ENCODE peak calls at places on chromosomes 7 and 10, in ten cellular contexts. U, G, Y, N, M, W, X, S, T and D are unnamed samples.

GRCh38 chr10:118256209-118256608 is 85.9 kb downstream of the FAM204A start:
- DNase-seq in U (no peak), G (no peak), Y (no peak), N (no peak), M (no peak), W (no peak), X (no peak), S (no peak), T (no peak), D (no peak)

GRCh38 chr7:130047801-130048200 is 3.4 kb downstream of the ZC3HC1 start:
- DNase-seq in U (no peak), G (no peak), Y (no peak), N (no peak), M (no peak), W (no peak), X (no peak), S (no peak), T (no peak), D (no peak)

GRCh38 chr7:23662983-23663313 is 17.1 kb upstream of the FAM221A start:
- DNase-seq in U (no peak), G (no peak), Y (no peak), N (no peak), M (no peak), W (no peak), X (no peak), S (no peak), T (no peak), D (no peak)

GRCh38 chr7:139984642-139985539 is 77.9 kb downstream of the PARP12 start:
- DNase-seq in U (no peak), G (no peak), Y (no peak), N (no peak), M (no peak), W (no peak), X (no peak), S (no peak), T (no peak), D (no peak)

GRCh38 chr10:7408003-7408493 is 2.8 kb downstream of the SFMBT2 start:
- DNase-seq in U (no peak), G (no peak), Y (peak), N (no peak), M (no peak), W (no peak), X (no peak), S (peak), T (peak), D (peak)

GRCh38 chr7:48244902-48245301 is 73.6 kb downstream of the ABCA13 start:
- DNase-seq in U (no peak), G (no peak), Y (no peak), N (peak), M (no peak), W (peak), X (no peak), S (peak), T (no peak), D (no peak)

GRCh38 chr10:36281871-36282331 is 639.8 kb upstream of the FZD8 start:
- DNase-seq in U (no peak), G (no peak), Y (no peak), N (peak), M (peak), W (no peak), X (no peak), S (peak), T (no peak), D (no peak)

GRCh38 chr10:4234661-4235060 is 449.7 kb upstream of the KLF6 start:
- DNase-seq in U (no peak), G (no peak), Y (no peak), N (no peak), M (no peak), W (no peak), X (no peak), S (no peak), T (no peak), D (no peak)

GRCh38 chr10:33306126-33306525 is 28.3 kb downstream of the NRP1 start:
- DNase-seq in U (no peak), G (no peak), Y (no peak), N (no peak), M (no peak), W (no peak), X (no peak), S (peak), T (no peak), D (no peak)

GRCh38 chr10:99461230-99461629 is 30.8 kb upstream of the GOT1 start:
- DNase-seq in U (no peak), G (no peak), Y (no peak), N (no peak), M (no peak), W (no peak), X (peak), S (peak), T (no peak), D (no peak)

GRCh38 chr10:72435570-72435969 is 80.9 kb upstream of the DNAJB12 start:
- DNase-seq in U (no peak), G (no peak), Y (no peak), N (no peak), M (no peak), W (no peak), X (no peak), S (no peak), T (no peak), D (no peak)

GRCh38 chr7:21902240-21902639 is 43.5 kb downstream of the CDCA7L start:
- DNase-seq in U (peak), G (no peak), Y (no peak), N (no peak), M (no peak), W (no peak), X (peak), S (peak), T (no peak), D (no peak)

GRCh38 chr7:106604303-106604918 is 56.5 kb downstream of the CCDC71L start:
- DNase-seq in U (no peak), G (no peak), Y (no peak), N (no peak), M (no peak), W (no peak), X (peak), S (no peak), T (no peak), D (no peak)

GRCh38 chr10:106768204-106768603 is 396.3 kb downstream of the SORCS1 start:
- DNase-seq in U (no peak), G (no peak), Y (no peak), N (no peak), M (no peak), W (no peak), X (no peak), S (no peak), T (no peak), D (no peak)

GRCh38 chr10:15725603-15726002 is 5.9 kb upstream of the ITGA8 start:
- DNase-seq in U (no peak), G (no peak), Y (no peak), N (peak), M (peak), W (peak), X (peak), S (peak), T (no peak), D (no peak)

GRCh38 chr10:82440775-82441174 is 565.8 kb downstream of the NRG3 start:
- DNase-seq in U (no peak), G (no peak), Y (no peak), N (no peak), M (no peak), W (no peak), X (no peak), S (no peak), T (no peak), D (no peak)

GRCh38 chr10:103757531-103758293 is 97.7 kb downstream of the SH3PXD2A start:
- DNase-seq in U (peak), G (no peak), Y (no peak), N (peak), M (peak), W (peak), X (peak), S (peak), T (no peak), D (no peak)

GRCh38 chr7:100423315-100423714 is 5.2 kb downstream of the ZCWPW1 start:
- DNase-seq in U (no peak), G (no peak), Y (no peak), N (no peak), M (no peak), W (no peak), X (no peak), S (no peak), T (no peak), D (no peak)

GRCh38 chr7:100419660-100420226 is 8.8 kb downstream of the ZCWPW1 start:
- DNase-seq in U (no peak), G (no peak), Y (no peak), N (no peak), M (no peak), W (no peak), X (no peak), S (no peak), T (no peak), D (no peak)

GRCh38 chr7:100413889-100414288 is 14.6 kb downstream of the ZCWPW1 start:
- DNase-seq in U (no peak), G (no peak), Y (no peak), N (no peak), M (no peak), W (no peak), X (no peak), S (no peak), T (no peak), D (no peak)

GRCh38 chr7:100415448-100415847 is 13.1 kb downstream of the ZCWPW1 start:
- DNase-seq in U (no peak), G (no peak), Y (no peak), N (no peak), M (no peak), W (no peak), X (no peak), S (no peak), T (no peak), D (no peak)

GRCh38 chr7:100418930-100419659 is 9.4 kb downstream of the ZCWPW1 start:
- DNase-seq in U (no peak), G (no peak), Y (no peak), N (no peak), M (no peak), W (no peak), X (no peak), S (no peak), T (no peak), D (no peak)
- TF ChIP-seq CTCF in U (no peak), G (no peak), Y (no peak), N (no peak), M (no peak), W (no peak), X (peak), S (no peak), T (peak), D (no peak)

DNA sequence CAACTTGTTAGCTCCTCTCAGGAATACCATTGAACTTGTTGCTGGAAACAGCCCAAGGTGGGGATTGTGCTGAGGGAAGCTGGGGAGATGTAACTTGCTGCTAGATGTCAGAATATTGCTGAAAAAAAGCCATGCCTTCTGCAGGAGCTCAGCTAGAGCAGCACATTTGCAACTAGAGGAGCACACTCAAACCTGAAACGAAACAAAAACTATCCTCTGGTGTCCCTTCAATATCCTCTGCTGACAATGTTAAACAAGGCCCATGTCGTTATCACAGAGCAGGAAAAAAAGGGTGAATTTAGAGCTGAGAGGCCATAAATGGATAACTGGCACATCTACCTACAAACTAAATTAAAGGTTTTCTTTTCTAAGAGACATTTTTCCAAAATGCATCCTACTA is 53.7 kb upstream of the MACC1 start:
- DNase-seq in U (no peak), G (no peak), Y (no peak), N (no peak), M (no peak), W (no peak), X (no peak), S (no peak), T (no peak), D (no peak)
- TF ChIP-seq CTCF in U (no peak), G (no peak), Y (no peak), N (no peak), M (no peak), W (no peak), X (no peak), S (no peak), T (no peak), D (no peak)

GRCh38 chr10:61902448-61903183 is 1.1 kb downstream of the ARID5B start:
- DNase-seq in U (no peak), G (peak), Y (peak), N (peak), M (peak), W (no peak), X (peak), S (peak), T (peak), D (no peak)

GRCh38 chr10:61903184-61903990 is 1.9 kb downstream of the ARID5B start:
- DNase-seq in U (no peak), G (no peak), Y (peak), N (peak), M (peak), W (no peak), X (peak), S (peak), T (peak), D (peak)

GRCh38 chr10:61904711-61905445 is 3.4 kb downstream of the ARID5B start:
- DNase-seq in U (no peak), G (peak), Y (no peak), N (no peak), M (peak), W (no peak), X (peak), S (peak), T (no peak), D (no peak)

GRCh38 chr10:61905446-61905725 is 3.9 kb downstream of the ARID5B start:
- DNase-seq in U (no peak), G (no peak), Y (no peak), N (no peak), M (no peak), W (no peak), X (no peak), S (no peak), T (no peak), D (no peak)

GRCh38 chr10:61903991-61904350 is 2.5 kb downstream of the ARID5B start:
- DNase-seq in U (no peak), G (no peak), Y (no peak), N (no peak), M (no peak), W (no peak), X (no peak), S (peak), T (no peak), D (no peak)
- TF ChIP-seq CTCF in U (no peak), G (no peak), Y (no peak), N (no peak), M (no peak), W (no peak), X (no peak), S (no peak), T (no peak), D (no peak)

GRCh38 chr7:79063019-79063698 is 390.3 kb downstream of the MAGI2 start:
- DNase-seq in U (no peak), G (no peak), Y (no peak), N (no peak), M (no peak), W (no peak), X (no peak), S (peak), T (no peak), D (no peak)
- TF ChIP-seq CTCF in U (no peak), G (peak), Y (no peak), N (no peak), M (no peak), W (no peak), X (peak), S (peak), T (no peak), D (peak)

GRCh38 chr10:77637986-77638765 is 568 bp upstream of the KCNMA1 start:
- DNase-seq in U (no peak), G (no peak), Y (peak), N (no peak), M (peak), W (no peak), X (peak), S (no peak), T (peak), D (peak)

GRCh38 chr10:77637474-77637985 is at the start of gene KCNMA1:
- DNase-seq in U (no peak), G (no peak), Y (peak), N (no peak), M (peak), W (no peak), X (peak), S (no peak), T (peak), D (peak)

GRCh38 chr10:77636286-77636966 is 1.2 kb downstream of the KCNMA1 start:
- DNase-seq in U (no peak), G (no peak), Y (no peak), N (no peak), M (no peak), W (no peak), X (no peak), S (no peak), T (peak), D (peak)

GRCh38 chr10:77635402-77636227 is 2.0 kb downstream of the KCNMA1 start:
- DNase-seq in U (no peak), G (no peak), Y (no peak), N (no peak), M (no peak), W (no peak), X (no peak), S (no peak), T (no peak), D (no peak)

DNA sequence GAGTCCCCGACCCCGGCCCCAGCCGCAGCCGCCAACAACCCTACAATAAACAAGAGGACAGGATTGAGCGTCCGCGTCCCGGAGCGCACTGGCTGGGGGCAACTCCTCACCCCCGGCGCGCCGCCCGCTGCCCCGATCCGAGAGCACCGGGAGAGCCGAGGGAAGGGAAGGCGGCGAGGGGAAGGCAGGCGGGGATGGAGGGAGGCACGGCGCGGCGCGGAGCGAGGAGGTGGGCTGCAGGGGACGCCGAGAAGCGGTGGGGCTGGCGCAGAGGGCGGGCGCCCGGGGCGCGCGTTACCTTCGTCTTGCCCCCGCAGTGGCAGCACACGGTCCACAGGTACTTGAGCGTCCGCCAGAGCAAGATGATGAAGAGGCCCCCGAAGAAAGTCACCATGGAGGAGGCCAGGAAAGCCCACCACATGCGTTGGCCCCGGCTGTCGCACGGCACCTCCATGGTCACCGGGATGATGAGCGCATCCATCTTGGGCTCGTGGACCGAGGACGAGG is 588 bp downstream of the KCNMA1 start:
- DNase-seq in U (no peak), G (no peak), Y (peak), N (no peak), M (no peak), W (no peak), X (peak), S (no peak), T (peak), D (no peak)
- TF ChIP-seq CTCF in U (no peak), G (no peak), Y (no peak), N (no peak), M (no peak), W (no peak), X (no peak), S (no peak), T (no peak), D (no peak)

GRCh38 chr10:27500886-27501285 is 3.2 kb upstream of the RAB18 start:
- DNase-seq in U (no peak), G (no peak), Y (no peak), N (no peak), M (no peak), W (no peak), X (peak), S (no peak), T (no peak), D (no peak)

GRCh38 chr10:27506280-27506679 is 2.2 kb downstream of the RAB18 start:
- DNase-seq in U (no peak), G (no peak), Y (no peak), N (no peak), M (no peak), W (no peak), X (peak), S (peak), T (no peak), D (no peak)

GRCh38 chr10:27503498-27504006 is 552 bp upstream of the RAB18 start:
- DNase-seq in U (no peak), G (no peak), Y (no peak), N (no peak), M (no peak), W (no peak), X (no peak), S (no peak), T (no peak), D (no peak)

GRCh38 chr10:27504897-27505457 is 873 bp downstream of the RAB18 start:
- DNase-seq in U (no peak), G (no peak), Y (no peak), N (no peak), M (no peak), W (no peak), X (peak), S (peak), T (no peak), D (no peak)

DNA sequence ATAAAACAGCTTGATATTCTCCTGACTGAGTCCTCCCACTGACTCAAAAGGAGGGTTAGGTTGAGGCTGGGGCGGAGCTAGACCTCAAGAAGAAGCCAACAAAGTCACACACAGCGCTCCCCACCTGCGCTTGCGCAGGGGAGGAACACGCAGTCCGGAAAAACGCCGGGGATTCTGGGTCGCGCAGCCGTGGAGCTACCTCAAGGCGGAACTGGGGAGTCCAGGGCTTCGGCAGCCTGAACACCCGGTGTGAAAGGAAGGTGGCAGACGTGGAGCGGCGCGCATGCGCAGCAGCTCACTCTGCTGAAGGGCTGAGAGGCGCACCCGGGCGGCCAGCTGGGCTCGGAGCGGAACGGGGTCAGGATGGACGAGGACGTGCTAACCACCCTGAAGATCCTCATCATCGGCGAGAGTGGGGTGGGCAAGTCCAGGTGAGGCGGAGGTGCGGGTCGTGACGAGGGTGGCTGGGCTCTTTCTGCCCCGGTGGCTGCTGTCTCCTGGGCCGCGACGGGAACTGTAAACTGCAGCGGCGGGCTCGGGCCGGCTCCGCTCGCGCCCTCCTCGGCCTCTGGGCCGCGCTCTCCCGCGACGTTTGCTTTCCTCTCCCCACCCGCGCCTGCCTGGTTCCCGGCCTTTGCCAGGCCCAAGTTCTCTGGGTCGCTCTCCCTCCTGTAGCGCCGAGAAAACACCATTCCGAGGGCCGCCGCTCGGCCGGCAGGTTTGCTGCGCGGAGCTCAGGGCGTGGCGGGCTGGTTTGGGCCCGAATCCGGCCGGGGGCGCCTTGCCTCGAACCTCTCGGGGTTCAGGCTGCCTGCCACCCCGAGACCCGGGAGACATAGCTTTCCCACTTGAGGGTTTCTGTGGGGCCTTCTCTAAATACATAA is at the start of gene RAB18:
- DNase-seq in U (peak), G (peak), Y (peak), N (peak), M (peak), W (peak), X (peak), S (peak), T (peak), D (peak)
- TF ChIP-seq CTCF in U (peak), G (no peak), Y (no peak), N (peak), M (no peak), W (no peak), X (no peak), S (no peak), T (no peak), D (no peak)

GRCh38 chr7:77995717-77996116 is 197.1 kb downstream of the PHTF2 start:
- DNase-seq in U (no peak), G (no peak), Y (no peak), N (no peak), M (no peak), W (no peak), X (no peak), S (no peak), T (no peak), D (no peak)
- TF ChIP-seq CTCF in U (no peak), G (peak), Y (no peak), N (no peak), M (no peak), W (no peak), X (peak), S (peak), T (no peak), D (peak)